ENCODE peak calls at places on chromosomes 2 and 18, in five cellular contexts. X, U, H, A and P are unnamed samples.

GRCh38 chr2:10230499-10230898 is 72.2 kb upstream of the HPCAL1 start:
- DNase-seq in X (no peak), U (no peak), H (no peak), A (no peak), P (no peak)

GRCh38 chr2:121409388-121409787 is 121.3 kb upstream of the RNU4ATAC start:
- DNase-seq in X (no peak), U (no peak), H (no peak), A (no peak), P (no peak)

GRCh38 chr2:42372801-42373200 is 11.8 kb upstream of the COX7A2L start:
- DNase-seq in X (no peak), U (no peak), H (no peak), A (no peak), P (no peak)

GRCh38 chr2:55160422-55160821 is 71.7 kb downstream of the CLHC1 start:
- DNase-seq in X (no peak), U (no peak), H (no peak), A (no peak), P (no peak)

GRCh38 chr2:171703574-171704347 is 16.5 kb downstream of the DYNC1I2 start:
- DNase-seq in X (no peak), U (no peak), H (peak), A (peak), P (no peak)

GRCh38 chr2:187658952-187659525 is 104.8 kb upstream of the TFPI start:
- DNase-seq in X (no peak), U (no peak), H (no peak), A (no peak), P (no peak)

GRCh38 chr2:133054297-133054696 is 384.3 kb upstream of the LYPD1 start:
- DNase-seq in X (no peak), U (no peak), H (no peak), A (no peak), P (no peak)

GRCh38 chr18:31396796-31397195 is 20.2 kb downstream of the DSG4 start:
- DNase-seq in X (no peak), U (no peak), H (no peak), A (no peak), P (no peak)

GRCh38 chr2:199303814-199304213 is 153.9 kb downstream of the SATB2 start:
- DNase-seq in X (no peak), U (no peak), H (no peak), A (no peak), P (no peak)

GRCh38 chr18:23519725-23520124 is 16.4 kb downstream of the RMC1 start:
- DNase-seq in X (no peak), U (no peak), H (no peak), A (no peak), P (no peak)

GRCh38 chr2:13240061-13240460 is 523.3 kb downstream of the TRIB2 start:
- DNase-seq in X (no peak), U (no peak), H (no peak), A (no peak), P (no peak)

GRCh38 chr18:41721103-41721502 is 233.9 kb upstream of the PIK3C3 start:
- DNase-seq in X (no peak), U (no peak), H (no peak), A (no peak), P (no peak)

GRCh38 chr2:128644745-128645256 is 326.1 kb upstream of the HS6ST1 start:
- DNase-seq in X (no peak), U (no peak), H (no peak), A (no peak), P (no peak)